ENCODE peak calls at places on chromosomes 5 and 9, in ten cellular contexts. One of them, this sample, is unnamed.

GRCh38 chr9:16726718-16727451 is 143.6 kb downstream of the BNC2 start:
- DNase-seq in BE2C: peak
- DNase-seq in heart right ventricle: peak
- DNase-seq in mammary epithelial cell: peak
- DNase-seq in cardiac muscle cell: peak
- DNase-seq in tibial artery: peak
- DNase-seq in GM23338: peak
- DNase-seq in BJ: no peak
- DNase-seq in foreskin fibroblast: peak
- DNase-seq in gastrocnemius medialis: peak
- DNase-seq in this sample: no peak

GRCh38 chr9:86187121-86187520 is 72.3 kb downstream of the C9orf153 start:
- DNase-seq in GM23338: peak
- DNase-seq in gastrocnemius medialis: no peak
- DNase-seq in tibial artery: no peak
- DNase-seq in BE2C: no peak
- DNase-seq in BJ: no peak
- DNase-seq in foreskin fibroblast: no peak
- DNase-seq in heart right ventricle: no peak
- DNase-seq in mammary epithelial cell: no peak
- DNase-seq in cardiac muscle cell: no peak
- DNase-seq in this sample: no peak

GRCh38 chr5:168578006-168578405 is 1.2 kb downstream of the PANK3 start:
- DNase-seq in foreskin fibroblast: peak
- DNase-seq in GM23338: no peak
- DNase-seq in BJ: no peak
- DNase-seq in BE2C: no peak
- DNase-seq in tibial artery: no peak
- DNase-seq in cardiac muscle cell: peak
- DNase-seq in heart right ventricle: no peak
- DNase-seq in gastrocnemius medialis: no peak
- DNase-seq in mammary epithelial cell: peak
- DNase-seq in this sample: no peak

GRCh38 chr9:33227013-33227398 is 13.0 kb upstream of the SPINK4 start:
- DNase-seq in BJ: no peak
- DNase-seq in foreskin fibroblast: no peak
- DNase-seq in heart right ventricle: peak
- DNase-seq in mammary epithelial cell: no peak
- DNase-seq in tibial artery: peak
- DNase-seq in BE2C: no peak
- DNase-seq in cardiac muscle cell: no peak
- DNase-seq in gastrocnemius medialis: peak
- DNase-seq in GM23338: no peak
- DNase-seq in this sample: no peak

GRCh38 chr5:32353420-32353819 is 40.7 kb upstream of the MTMR12 start:
- DNase-seq in heart right ventricle: no peak
- DNase-seq in mammary epithelial cell: no peak
- DNase-seq in BJ: no peak
- DNase-seq in GM23338: no peak
- DNase-seq in gastrocnemius medialis: no peak
- DNase-seq in foreskin fibroblast: no peak
- DNase-seq in BE2C: no peak
- DNase-seq in tibial artery: no peak
- DNase-seq in cardiac muscle cell: no peak
- DNase-seq in this sample: no peak

GRCh38 chr5:135887881-135888614 is 7.6 kb downstream of the IL9 start:
- DNase-seq in gastrocnemius medialis: no peak
- DNase-seq in GM23338: peak
- DNase-seq in BJ: no peak
- DNase-seq in heart right ventricle: no peak
- DNase-seq in mammary epithelial cell: no peak
- DNase-seq in tibial artery: no peak
- DNase-seq in foreskin fibroblast: peak
- DNase-seq in BE2C: no peak
- DNase-seq in cardiac muscle cell: peak
- DNase-seq in this sample: no peak

GRCh38 chr5:3337812-3338541 is 257.7 kb upstream of the IRX1 start:
- DNase-seq in GM23338: no peak
- DNase-seq in heart right ventricle: no peak
- DNase-seq in tibial artery: peak
- DNase-seq in mammary epithelial cell: no peak
- DNase-seq in BE2C: no peak
- DNase-seq in BJ: no peak
- DNase-seq in foreskin fibroblast: no peak
- DNase-seq in gastrocnemius medialis: no peak
- DNase-seq in cardiac muscle cell: no peak
- DNase-seq in this sample: no peak

GRCh38 chr9:136764301-136764891 is at the start of gene LCN15:
- DNase-seq in tibial artery: peak
- DNase-seq in BE2C: no peak
- DNase-seq in BJ: no peak
- DNase-seq in cardiac muscle cell: no peak
- DNase-seq in mammary epithelial cell: no peak
- DNase-seq in gastrocnemius medialis: no peak
- DNase-seq in heart right ventricle: no peak
- DNase-seq in GM23338: no peak
- DNase-seq in foreskin fibroblast: no peak
- DNase-seq in this sample: no peak

GRCh38 chr9:95001720-95002119 is 275.2 kb downstream of the AOPEP start:
- DNase-seq in foreskin fibroblast: no peak
- DNase-seq in mammary epithelial cell: no peak
- DNase-seq in gastrocnemius medialis: no peak
- DNase-seq in tibial artery: no peak
- DNase-seq in cardiac muscle cell: no peak
- DNase-seq in BE2C: no peak
- DNase-seq in heart right ventricle: no peak
- DNase-seq in BJ: no peak
- DNase-seq in GM23338: no peak
- DNase-seq in this sample: no peak

GRCh38 chr5:90142531-90142930 is 267.0 kb downstream of the CETN3 start:
- DNase-seq in BJ: no peak
- DNase-seq in foreskin fibroblast: no peak
- DNase-seq in GM23338: no peak
- DNase-seq in heart right ventricle: no peak
- DNase-seq in tibial artery: no peak
- DNase-seq in gastrocnemius medialis: no peak
- DNase-seq in BE2C: no peak
- DNase-seq in mammary epithelial cell: no peak
- DNase-seq in cardiac muscle cell: no peak
- DNase-seq in this sample: no peak

DNA sequence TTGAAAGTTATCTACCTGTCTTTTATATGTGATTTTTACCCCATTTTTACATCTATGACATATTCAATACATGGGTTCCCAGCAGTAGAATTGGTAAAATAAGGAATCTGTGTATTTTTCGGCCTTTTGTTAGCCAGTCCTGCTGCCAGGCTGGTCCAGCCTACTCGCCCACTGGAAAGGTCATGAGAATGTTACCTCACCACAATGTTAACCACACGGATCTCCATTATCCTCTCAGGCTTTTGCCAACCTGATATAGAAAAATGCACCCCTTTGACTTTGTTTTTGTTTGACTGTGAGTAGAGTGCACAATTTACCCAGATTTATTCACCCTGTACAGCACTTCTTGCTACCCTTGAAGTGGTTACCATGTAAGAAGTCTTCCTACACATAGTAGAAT is 167.2 kb downstream of the CTNND2 start:
- DNase-seq in gastrocnemius medialis: no peak
- DNase-seq in mammary epithelial cell: no peak
- DNase-seq in heart right ventricle: no peak
- DNase-seq in GM23338: no peak
- DNase-seq in tibial artery: no peak
- DNase-seq in foreskin fibroblast: no peak
- DNase-seq in BE2C: no peak
- DNase-seq in cardiac muscle cell: no peak
- DNase-seq in BJ: no peak
- DNase-seq in this sample: no peak
- H3K4me3 ChIP-seq in gastrocnemius medialis: no peak
- H3K4me3 ChIP-seq in mammary epithelial cell: no peak
- H3K4me3 ChIP-seq in heart right ventricle: no peak
- H3K4me3 ChIP-seq in GM23338: no peak
- H3K4me3 ChIP-seq in tibial artery: no peak
- H3K4me3 ChIP-seq in foreskin fibroblast: no peak
- H3K4me3 ChIP-seq in BE2C: no peak
- H3K4me3 ChIP-seq in cardiac muscle cell: no peak
- H3K4me3 ChIP-seq in BJ: no peak
- H3K4me3 ChIP-seq in this sample: no peak

GRCh38 chr5:181039961-181040915 is at the start of gene BTNL9:
- DNase-seq in BE2C: no peak
- DNase-seq in BJ: no peak
- DNase-seq in foreskin fibroblast: no peak
- DNase-seq in gastrocnemius medialis: no peak
- DNase-seq in tibial artery: no peak
- DNase-seq in mammary epithelial cell: no peak
- DNase-seq in heart right ventricle: no peak
- DNase-seq in GM23338: no peak
- DNase-seq in cardiac muscle cell: no peak
- DNase-seq in this sample: no peak
- H3K4me3 ChIP-seq in BE2C: no peak
- H3K4me3 ChIP-seq in BJ: no peak
- H3K4me3 ChIP-seq in foreskin fibroblast: no peak
- H3K4me3 ChIP-seq in gastrocnemius medialis: peak
- H3K4me3 ChIP-seq in tibial artery: peak
- H3K4me3 ChIP-seq in mammary epithelial cell: no peak
- H3K4me3 ChIP-seq in heart right ventricle: peak
- H3K4me3 ChIP-seq in GM23338: no peak
- H3K4me3 ChIP-seq in cardiac muscle cell: no peak
- H3K4me3 ChIP-seq in this sample: no peak

DNA sequence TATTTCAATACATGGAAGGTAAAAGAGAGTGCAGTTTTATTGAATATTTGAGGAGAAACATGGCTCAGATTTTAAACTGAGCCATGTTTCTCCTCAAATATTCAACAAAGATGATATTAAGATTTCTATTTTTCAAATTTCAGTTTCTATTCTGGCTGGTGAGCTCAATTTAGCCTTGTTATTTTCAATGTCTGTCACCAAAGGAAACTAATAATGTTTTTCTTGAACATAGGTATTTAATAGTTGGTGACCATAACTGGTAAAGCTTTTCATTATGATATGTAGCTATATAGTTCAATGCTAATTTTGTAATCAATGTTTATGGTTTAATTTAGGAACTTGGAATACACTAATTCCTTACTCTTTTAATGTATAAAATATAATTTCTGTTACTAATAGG is 177.4 kb downstream of the FER start:
- DNase-seq in mammary epithelial cell: no peak
- DNase-seq in foreskin fibroblast: no peak
- DNase-seq in GM23338: no peak
- DNase-seq in BJ: no peak
- DNase-seq in BE2C: no peak
- DNase-seq in heart right ventricle: no peak
- DNase-seq in tibial artery: no peak
- DNase-seq in gastrocnemius medialis: no peak
- DNase-seq in cardiac muscle cell: no peak
- DNase-seq in this sample: no peak
- H3K4me3 ChIP-seq in mammary epithelial cell: no peak
- H3K4me3 ChIP-seq in foreskin fibroblast: no peak
- H3K4me3 ChIP-seq in GM23338: no peak
- H3K4me3 ChIP-seq in BJ: no peak
- H3K4me3 ChIP-seq in BE2C: no peak
- H3K4me3 ChIP-seq in heart right ventricle: no peak
- H3K4me3 ChIP-seq in tibial artery: no peak
- H3K4me3 ChIP-seq in gastrocnemius medialis: no peak
- H3K4me3 ChIP-seq in cardiac muscle cell: no peak
- H3K4me3 ChIP-seq in this sample: no peak

GRCh38 chr9:91720313-91720712 is 229.7 kb downstream of the ROR2 start:
- DNase-seq in heart right ventricle: no peak
- DNase-seq in gastrocnemius medialis: no peak
- DNase-seq in GM23338: no peak
- DNase-seq in mammary epithelial cell: peak
- DNase-seq in foreskin fibroblast: peak
- DNase-seq in BE2C: no peak
- DNase-seq in tibial artery: no peak
- DNase-seq in cardiac muscle cell: no peak
- DNase-seq in BJ: no peak
- DNase-seq in this sample: no peak

GRCh38 chr9:91723420-91724067 is 226.5 kb downstream of the ROR2 start:
- DNase-seq in BE2C: no peak
- DNase-seq in tibial artery: no peak
- DNase-seq in cardiac muscle cell: no peak
- DNase-seq in GM23338: no peak
- DNase-seq in gastrocnemius medialis: no peak
- DNase-seq in foreskin fibroblast: no peak
- DNase-seq in BJ: no peak
- DNase-seq in mammary epithelial cell: no peak
- DNase-seq in heart right ventricle: no peak
- DNase-seq in this sample: no peak

GRCh38 chr9:91718071-91718470 is 232.0 kb downstream of the ROR2 start:
- DNase-seq in cardiac muscle cell: no peak
- DNase-seq in gastrocnemius medialis: no peak
- DNase-seq in foreskin fibroblast: no peak
- DNase-seq in tibial artery: no peak
- DNase-seq in mammary epithelial cell: no peak
- DNase-seq in GM23338: no peak
- DNase-seq in BE2C: no peak
- DNase-seq in BJ: no peak
- DNase-seq in heart right ventricle: no peak
- DNase-seq in this sample: no peak

GRCh38 chr9:91724068-91724440 is 226.0 kb downstream of the ROR2 start:
- DNase-seq in foreskin fibroblast: no peak
- DNase-seq in mammary epithelial cell: no peak
- DNase-seq in BE2C: no peak
- DNase-seq in heart right ventricle: no peak
- DNase-seq in gastrocnemius medialis: no peak
- DNase-seq in cardiac muscle cell: no peak
- DNase-seq in tibial artery: no peak
- DNase-seq in BJ: no peak
- DNase-seq in GM23338: no peak
- DNase-seq in this sample: no peak

DNA sequence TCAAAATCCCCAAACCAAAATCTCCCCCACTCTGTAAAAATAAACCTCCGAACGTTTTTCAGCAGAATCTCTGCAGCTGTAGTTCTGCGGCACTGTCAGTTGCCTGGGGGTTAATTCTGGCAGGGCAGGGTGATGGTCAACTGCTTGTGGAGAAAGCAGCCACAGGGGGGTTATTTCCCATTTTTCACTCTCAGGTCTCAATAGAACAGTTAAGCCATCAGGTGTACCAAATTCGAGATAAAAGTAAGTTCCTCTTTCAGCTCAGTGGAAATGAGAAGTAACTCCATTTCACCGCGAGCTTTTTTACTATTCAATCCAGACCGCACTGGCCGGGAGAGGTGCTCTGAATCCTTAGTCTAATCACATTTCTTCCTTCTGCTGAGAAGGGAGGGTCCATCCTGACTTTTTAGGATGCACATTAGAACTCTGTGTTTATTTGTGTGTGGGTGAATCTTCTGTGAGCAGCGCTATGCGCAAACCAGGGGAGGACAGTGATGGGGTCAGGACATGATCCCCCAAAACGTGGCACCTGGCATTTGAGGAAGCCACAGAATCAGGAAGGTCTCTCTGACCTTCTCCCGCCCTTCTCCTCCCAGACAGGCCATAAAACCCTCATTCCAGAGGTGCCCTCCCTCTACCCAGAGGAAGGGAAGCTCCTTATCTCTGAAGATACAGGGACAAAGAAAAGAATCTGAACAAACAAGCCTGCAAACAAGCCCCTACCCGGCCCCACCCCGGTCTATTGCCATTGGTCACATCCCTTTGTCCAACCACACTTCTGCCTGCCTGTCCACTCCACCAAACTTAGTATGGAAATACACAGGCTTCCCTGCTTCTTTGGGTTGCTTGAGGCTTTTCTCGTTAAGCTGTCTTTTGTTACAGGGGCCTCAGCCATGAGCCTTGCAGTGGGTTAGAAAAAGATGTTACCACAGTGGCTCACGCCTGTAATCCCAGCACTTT is 229.0 kb downstream of the ROR2 start:
- DNase-seq in BJ: no peak
- DNase-seq in foreskin fibroblast: no peak
- DNase-seq in tibial artery: no peak
- DNase-seq in heart right ventricle: no peak
- DNase-seq in GM23338: no peak
- DNase-seq in cardiac muscle cell: no peak
- DNase-seq in mammary epithelial cell: no peak
- DNase-seq in BE2C: no peak
- DNase-seq in gastrocnemius medialis: no peak
- DNase-seq in this sample: no peak
- H3K4me3 ChIP-seq in BJ: no peak
- H3K4me3 ChIP-seq in foreskin fibroblast: no peak
- H3K4me3 ChIP-seq in tibial artery: no peak
- H3K4me3 ChIP-seq in heart right ventricle: no peak
- H3K4me3 ChIP-seq in GM23338: no peak
- H3K4me3 ChIP-seq in cardiac muscle cell: no peak
- H3K4me3 ChIP-seq in mammary epithelial cell: no peak
- H3K4me3 ChIP-seq in BE2C: no peak
- H3K4me3 ChIP-seq in gastrocnemius medialis: no peak
- H3K4me3 ChIP-seq in this sample: no peak

This sample was measured in esophagus squamous epithelium.